ENCODE peak calls at places on chromosomes 16 and 17, in five cellular contexts. X is A549, F is testis, U is uterus, E is HL-60. O is an unnamed sample.

GRCh38 chr17:164536-165235 is 16.8 kb downstream of the DOC2B start:
- DNase-seq in F (peak; percentile 78), E (peak; percentile 14), X (peak; percentile 65), U (no peak), O (no peak)

GRCh38 chr17:8353736-8354135 is 14.1 kb downstream of the ODF4 start:
- DNase-seq in E (no peak), X (no peak), F (no peak), U (no peak), O (no peak)

GRCh38 chr16:56848955-56849689 is 15.9 kb upstream of the SLC12A3 start:
- DNase-seq in E (no peak), F (no peak), U (peak; percentile 57), X (no peak), O (no peak)

GRCh38 chr16:54027126-54027922 is 259.3 kb downstream of the IRX3 start:
- DNase-seq in E (no peak), U (no peak), X (peak; percentile 6), F (no peak), O (no peak)

GRCh38 chr17:74547736-74548135 is 1.8 kb upstream of the CD300C start:
- DNase-seq in X (peak; percentile 20), U (no peak), E (peak; percentile 45), F (no peak), O (no peak)

GRCh38 chr17:49576121-49576905 is 642 bp downstream of the NXPH3 start:
- DNase-seq in X (peak; percentile 33), F (peak; percentile 56), E (no peak), U (peak; percentile 69), O (no peak)

GRCh38 chr17:50380369-50381259 is 7.6 kb downstream of the EME1 start:
- DNase-seq in E (no peak), X (no peak), F (no peak), U (no peak), O (no peak)

GRCh38 chr17:29836643-29837042 is 93.4 kb downstream of the SSH2 start:
- DNase-seq in E (no peak), X (no peak), U (no peak), F (no peak), O (no peak)

GRCh38 chr16:49484454-49484853 is 110.8 kb downstream of the C16orf78 start:
- DNase-seq in E (no peak), U (peak; percentile 75), X (no peak), F (peak; percentile 79), O (peak; percentile 46)

GRCh38 chr17:29581583-29582253 is 7.7 kb downstream of the GIT1 start:
- DNase-seq in F (no peak), U (peak; percentile 21), E (no peak), X (no peak), O (no peak)

GRCh38 chr17:4331614-4332013 is 34.9 kb downstream of the UBE2G1 start:
- DNase-seq in X (no peak), E (no peak), F (no peak), U (no peak), O (no peak)

GRCh38 chr17:49035470-49036269 is 38.5 kb downstream of the IGF2BP1 start:
- DNase-seq in F (peak; percentile 83), X (peak; percentile 67), E (peak; percentile 35), U (peak; percentile 35), O (peak; percentile 32)

DNA sequence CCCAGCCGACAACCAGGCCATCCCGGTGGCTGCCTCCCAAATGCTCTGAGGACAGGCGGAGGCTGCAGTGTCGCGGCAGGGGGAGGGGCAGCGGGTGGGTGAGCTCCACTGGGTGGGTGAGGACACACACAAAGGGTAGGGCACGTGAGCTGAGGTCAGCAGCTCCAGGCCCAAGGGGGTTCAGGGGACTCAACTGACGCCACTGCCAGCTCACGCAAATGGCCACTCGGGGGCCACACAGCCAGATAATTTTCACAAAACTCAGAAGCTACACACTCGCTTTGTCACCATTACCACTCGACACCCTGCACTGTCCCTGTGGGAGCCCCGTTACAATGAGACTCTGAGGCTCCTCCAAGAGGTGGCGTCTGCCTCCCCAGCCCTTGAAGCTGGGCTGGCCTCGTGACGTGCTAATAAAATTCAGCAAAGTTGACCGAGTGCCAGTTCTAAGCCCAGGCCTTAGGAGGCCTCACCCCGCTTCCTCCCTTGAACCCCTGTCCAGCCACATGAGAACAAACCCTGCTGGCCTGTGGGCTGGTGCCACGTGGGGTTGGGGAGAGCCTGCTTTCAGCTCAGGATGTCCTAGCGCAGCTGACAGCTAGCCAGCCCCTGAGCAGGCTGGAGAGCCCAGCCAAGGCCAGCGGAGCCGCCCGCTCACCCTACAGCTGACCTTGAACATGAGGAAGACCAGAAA is 56.9 kb downstream of the RMI2 start:
- DNase-seq in F (peak; percentile 82), U (no peak), X (no peak), E (no peak), O (no peak)
- TF ChIP-seq CTCF in F (no peak), U (no peak), X (no peak), E (no peak), O (peak; percentile 8)

DNA sequence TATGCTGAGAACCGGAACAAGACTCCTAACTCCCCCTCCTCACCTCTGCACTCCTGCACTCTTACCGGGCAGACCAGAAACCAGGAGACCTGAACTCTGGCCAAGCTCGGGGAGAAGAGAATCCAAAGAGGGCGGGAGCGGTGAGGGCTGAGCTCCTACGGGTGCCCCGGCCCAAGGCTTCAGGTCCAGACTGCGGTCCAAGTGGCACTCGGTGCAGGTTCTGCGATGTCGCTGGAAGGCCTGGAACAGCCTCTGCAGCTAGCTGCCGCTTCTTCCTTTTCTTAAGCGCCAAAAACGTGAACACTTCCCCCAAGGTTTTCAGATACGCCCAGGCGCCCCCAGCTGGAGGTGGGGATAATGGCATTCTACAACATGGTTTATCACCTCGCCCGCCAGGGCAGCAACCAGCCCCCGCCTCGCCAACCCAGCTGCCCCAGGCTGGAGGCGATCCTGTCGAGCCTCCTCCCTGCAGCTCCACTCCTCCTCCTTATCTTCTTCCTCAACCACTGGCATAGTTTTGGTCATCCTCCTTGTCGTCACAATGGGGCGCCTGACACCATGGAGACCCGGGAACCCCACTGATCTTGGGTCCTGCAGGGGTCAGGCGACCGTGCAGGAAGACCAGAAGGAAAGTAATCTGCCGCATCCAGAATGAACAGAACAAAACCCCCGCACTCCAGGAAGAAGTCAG is 1735.9 kb downstream of the TP53TG3F start:
- DNase-seq in E (no peak), X (no peak), U (no peak), F (no peak), O (no peak)
- TF ChIP-seq CTCF in E (no peak), X (no peak), U (no peak), F (no peak), O (no peak)

GRCh38 chr16:19886061-19886792 is 1.6 kb upstream of the GPRC5B start:
- DNase-seq in X (peak; percentile 88), F (peak; percentile 90), U (peak; percentile 74), E (peak; percentile 82), O (peak; percentile 65)
- TF ChIP-seq CTCF in X (peak; percentile 98), F (peak; percentile 99), U (peak; percentile 99), E (peak; percentile 100), O (peak; percentile 99)

GRCh38 chr17:70767102-70767701 is 597.9 kb downstream of the KCNJ2 start:
- DNase-seq in F (no peak), X (peak; percentile 43), U (no peak), E (no peak), O (no peak)
- TF ChIP-seq CTCF in F (peak; percentile 34), X (peak; percentile 89), U (no peak), E (peak; percentile 23), O (peak; percentile 89)

GRCh38 chr17:43006639-43007551 is at the start of gene IFI35:
- DNase-seq in F (peak; percentile 89), X (peak; percentile 85), E (peak; percentile 90), U (peak; percentile 88), O (no peak)

GRCh38 chr17:42999003-42999525 is 845 bp downstream of the RPL27 start:
- DNase-seq in F (no peak), E (no peak), U (no peak), X (no peak), O (no peak)

GRCh38 chr17:42997984-42998938 is at the start of gene RPL27:
- DNase-seq in X (peak; percentile 100), E (peak; percentile 99), U (peak; percentile 99), F (peak; percentile 99), O (peak; percentile 87)

DNA sequence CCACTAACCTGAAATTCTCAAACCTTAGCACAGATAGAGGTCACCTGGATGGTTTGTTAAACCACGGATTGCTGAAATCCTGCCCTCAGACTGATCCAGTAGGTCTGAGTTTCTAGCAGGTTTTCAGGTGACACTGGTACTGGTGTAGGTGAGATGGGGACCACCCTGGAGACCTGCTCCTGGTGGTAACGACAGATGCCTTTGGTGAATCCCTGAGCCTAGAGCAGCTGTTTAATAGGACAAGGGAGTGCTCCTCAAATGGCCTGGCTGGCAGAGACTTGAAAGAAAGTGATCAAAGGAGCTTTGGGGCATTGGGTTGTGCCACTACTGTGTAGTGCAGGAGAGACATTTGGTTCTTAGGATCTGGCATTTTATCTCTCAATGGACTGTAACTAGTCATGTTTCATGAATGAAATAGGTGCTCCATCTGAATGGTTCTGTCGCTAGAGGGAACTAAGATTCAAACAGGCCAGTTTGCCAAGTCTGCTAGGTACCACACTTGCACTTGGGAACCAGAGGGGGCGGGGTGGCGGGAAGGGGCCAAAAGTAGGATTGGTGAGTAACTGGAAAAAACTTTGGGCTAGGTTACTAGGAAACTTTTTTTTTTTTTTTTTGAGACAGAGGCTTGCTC is 2.9 kb upstream of the IFI35 start:
- DNase-seq in X (peak; percentile 80), E (no peak), F (no peak), U (no peak), O (no peak)
- TF ChIP-seq CTCF in X (no peak), E (no peak), F (no peak), U (no peak), O (no peak)

O was measured in progenitor cell of endocrine pancreas.